ENCODE peak calls at places on chromosomes 7 and 10, in four cellular contexts. Z is NCI-H748 treated with DMSO at 0.1 percent for 48 hours, D is SW480, H is fibroblast of pulmonary artery. P is an unnamed sample.

GRCh38 chr7:16430133-16430532 is 8.8 kb upstream of the CRPPA start:
- DNase-seq in Z (no peak), D (no peak), H (no peak), P (no peak)

GRCh38 chr7:102415685-102416225 is 17.6 kb upstream of the ORAI2 start:
- DNase-seq in Z (no peak), D (no peak), H (no peak), P (no peak)

GRCh38 chr7:71482284-71482683 is 350.3 kb downstream of the GALNT17 start:
- DNase-seq in Z (peak), D (no peak), H (no peak), P (no peak)

GRCh38 chr7:121132940-121133339 is 144.4 kb downstream of the CPED1 start:
- DNase-seq in Z (no peak), D (no peak), H (no peak), P (no peak)

GRCh38 chr10:7444576-7445226 is 33.9 kb upstream of the SFMBT2 start:
- DNase-seq in Z (no peak), D (no peak), H (no peak), P (peak)

GRCh38 chr7:11437987-11438386 is 394.0 kb downstream of the THSD7A start:
- DNase-seq in Z (no peak), D (peak), H (peak), P (no peak)

GRCh38 chr10:80996615-80997193 is 459.0 kb downstream of the SH2D4B start:
- DNase-seq in Z (no peak), D (no peak), H (no peak), P (no peak)

GRCh38 chr10:92517034-92517655 is 56.7 kb downstream of the IDE start:
- DNase-seq in Z (peak), D (peak), H (peak), P (peak)

GRCh38 chr7:51268859-51269258 is 47.8 kb downstream of the COBL start:
- DNase-seq in Z (no peak), D (no peak), H (no peak), P (no peak)

GRCh38 chr10:10510179-10510578 is 507.5 kb upstream of the CELF2 start:
- DNase-seq in Z (no peak), D (no peak), H (no peak), P (no peak)

GRCh38 chr7:1055084-1055450 is 10.7 kb downstream of the GPR146 start:
- DNase-seq in Z (no peak), D (no peak), H (peak), P (no peak)

GRCh38 chr7:156473476-156474240 is 166.9 kb upstream of the RNF32 start:
- DNase-seq in Z (peak), D (peak), H (peak), P (peak)

GRCh38 chr7:125484755-125485154 is 555.1 kb upstream of the POT1 start:
- DNase-seq in Z (no peak), D (no peak), H (no peak), P (no peak)

GRCh38 chr10:23200997-23201652 is 9.0 kb downstream of the PTF1A start:
- DNase-seq in Z (no peak), D (no peak), H (no peak), P (no peak)

GRCh38 chr7:106848851-106849442 is 16.1 kb upstream of the PIK3CG start:
- DNase-seq in Z (no peak), D (no peak), H (peak), P (no peak)

GRCh38 chr10:70761727-70762350 is 23.3 kb downstream of the TBATA start:
- DNase-seq in Z (no peak), D (no peak), H (no peak), P (no peak)

GRCh38 chr7:114508096-114508495 is 93.5 kb downstream of the FOXP2 start:
- DNase-seq in Z (no peak), D (no peak), H (peak), P (no peak)

GRCh38 chr7:3063016-3063753 is 19.5 kb upstream of the CARD11 start:
- DNase-seq in Z (no peak), D (no peak), H (no peak), P (no peak)

GRCh38 chr7:117472335-117472734 is 7.5 kb upstream of the CFTR start:
- DNase-seq in Z (no peak), D (no peak), H (no peak), P (no peak)

GRCh38 chr7:116249969-116250553 is 39.7 kb downstream of the TES start:
- DNase-seq in Z (no peak), D (no peak), H (peak), P (no peak)

GRCh38 chr7:154928136-154929005 is 74.6 kb downstream of the PAXIP1 start:
- DNase-seq in Z (peak), D (peak), H (peak), P (peak)

GRCh38 chr7:46755120-46756034 is 826.5 kb downstream of the TNS3 start:
- DNase-seq in Z (no peak), D (no peak), H (no peak), P (no peak)

GRCh38 chr10:42999385-43000020 is 77.4 kb upstream of the RET start:
- DNase-seq in Z (no peak), D (no peak), H (no peak), P (no peak)

GRCh38 chr7:133993547-133993946 is 133.6 kb upstream of the LRGUK start:
- DNase-seq in Z (no peak), D (no peak), H (no peak), P (no peak)

GRCh38 chr7:21568762-21569161 is 25.9 kb downstream of the DNAH11 start:
- DNase-seq in Z (peak), D (peak), H (peak), P (peak)

GRCh38 chr10:126199221-126199998 is 188.9 kb downstream of the ADAM12 start:
- DNase-seq in Z (no peak), D (peak), H (peak), P (no peak)

GRCh38 chr10:37495415-37495814 is 362.0 kb downstream of the ZNF248 start:
- DNase-seq in Z (peak), D (peak), H (no peak), P (peak)

GRCh38 chr10:85674851-85675250 is 691.7 kb downstream of the GRID1 start:
- DNase-seq in Z (no peak), D (no peak), H (no peak), P (no peak)

GRCh38 chr10:76026931-76027330 is 595.5 kb downstream of the LRMDA start:
- DNase-seq in Z (no peak), D (no peak), H (no peak), P (no peak)

GRCh38 chr7:101891936-101892640 is 74.7 kb downstream of the CUX1 start:
- DNase-seq in Z (no peak), D (no peak), H (peak), P (no peak)

GRCh38 chr7:4871930-4872675 is 10.3 kb upstream of the PAPOLB start:
- DNase-seq in Z (no peak), D (no peak), H (no peak), P (no peak)

GRCh38 chr7:122802211-122802833 is 83.9 kb downstream of the CADPS2 start:
- DNase-seq in Z (no peak), D (no peak), H (peak), P (no peak)

GRCh38 chr10:78319371-78319770 is 285.7 kb downstream of the RPS24 start:
- DNase-seq in Z (no peak), D (no peak), H (no peak), P (no peak)

GRCh38 chr7:117666019-117666418 is 186.2 kb downstream of the CFTR start:
- DNase-seq in Z (no peak), D (peak), H (peak), P (no peak)

GRCh38 chr10:26881600-26882331 is 21.0 kb upstream of the ABI1 start:
- DNase-seq in Z (peak), D (peak), H (peak), P (peak)